ENCODE peak calls at places on chromosomes 13 and 19, in four cellular contexts. One of them, this sample, is unnamed.

GRCh38 chr13:28327761-28328607 is 166.9 kb downstream of the FLT1 start:
- DNase-seq in uterus: no peak
- DNase-seq in omental fat pad: no peak
- DNase-seq in BJ: no peak
- DNase-seq in this sample: no peak

GRCh38 chr13:37047032-37047431 is 12.5 kb downstream of the SUPT20H start:
- DNase-seq in omental fat pad: no peak
- DNase-seq in uterus: no peak
- DNase-seq in BJ: no peak
- DNase-seq in this sample: no peak

GRCh38 chr13:32830632-32831031 is 185.6 kb upstream of the KL start:
- DNase-seq in BJ: no peak
- DNase-seq in uterus: no peak
- DNase-seq in omental fat pad: no peak
- DNase-seq in this sample: no peak

GRCh38 chr13:97364031-97364430 is 69.9 kb upstream of the RAP2A start:
- DNase-seq in omental fat pad: no peak
- DNase-seq in uterus: no peak
- DNase-seq in BJ: no peak
- DNase-seq in this sample: no peak

GRCh38 chr13:33744589-33745369 is 73.2 kb upstream of the RFC3 start:
- DNase-seq in omental fat pad: no peak
- DNase-seq in BJ: no peak
- DNase-seq in uterus: no peak
- DNase-seq in this sample: no peak

GRCh38 chr19:1268392-1269064 is 604 bp upstream of the CIRBP start:
- DNase-seq in BJ: no peak
- DNase-seq in uterus: peak; percentile 54
- DNase-seq in omental fat pad: no peak
- DNase-seq in this sample: no peak

GRCh38 chr19:34661357-34661756 is 15.6 kb downstream of the SCGB2B2 start:
- DNase-seq in BJ: no peak
- DNase-seq in omental fat pad: no peak
- DNase-seq in uterus: no peak
- DNase-seq in this sample: no peak

GRCh38 chr19:35704218-35704617 is at the start of gene ZBTB32:
- DNase-seq in uterus: no peak
- DNase-seq in BJ: no peak
- DNase-seq in omental fat pad: no peak
- DNase-seq in this sample: no peak

GRCh38 chr13:74026753-74027152 is 107.5 kb downstream of the KLF12 start:
- DNase-seq in omental fat pad: no peak
- DNase-seq in BJ: no peak
- DNase-seq in uterus: no peak
- DNase-seq in this sample: no peak

GRCh38 chr19:52646571-52647222 is 8.5 kb upstream of the ZNF83 start:
- DNase-seq in omental fat pad: no peak
- DNase-seq in BJ: no peak
- DNase-seq in uterus: no peak
- DNase-seq in this sample: no peak

GRCh38 chr19:1748115-1748702 is 5.1 kb upstream of the ONECUT3 start:
- DNase-seq in uterus: no peak
- DNase-seq in omental fat pad: no peak
- DNase-seq in BJ: no peak
- DNase-seq in this sample: no peak

GRCh38 chr13:74774252-74774651 is 640.0 kb upstream of the KLF12 start:
- DNase-seq in BJ: no peak
- DNase-seq in uterus: no peak
- DNase-seq in omental fat pad: no peak
- DNase-seq in this sample: no peak

GRCh38 chr13:110869231-110869804 is 45.6 kb downstream of the ANKRD10 start:
- DNase-seq in BJ: no peak
- DNase-seq in uterus: peak; percentile 33
- DNase-seq in omental fat pad: no peak
- DNase-seq in this sample: no peak

GRCh38 chr19:16234552-16235445 is 37.1 kb downstream of the AP1M1 start:
- DNase-seq in BJ: no peak
- DNase-seq in omental fat pad: no peak
- DNase-seq in uterus: no peak
- DNase-seq in this sample: no peak

GRCh38 chr13:33561627-33562026 is 256.3 kb upstream of the RFC3 start:
- DNase-seq in BJ: no peak
- DNase-seq in uterus: no peak
- DNase-seq in omental fat pad: no peak
- DNase-seq in this sample: no peak

GRCh38 chr13:102729560-102730275 is 34.9 kb upstream of the METTL21C start:
- DNase-seq in omental fat pad: no peak
- DNase-seq in BJ: no peak
- DNase-seq in uterus: no peak
- DNase-seq in this sample: no peak

GRCh38 chr19:29672933-29673336 is 7.7 kb downstream of the PLEKHF1 start:
- DNase-seq in omental fat pad: peak; percentile 20
- DNase-seq in BJ: no peak
- DNase-seq in uterus: no peak
- DNase-seq in this sample: no peak

GRCh38 chr13:32538234-32538620 is 368 bp downstream of the N4BP2L2 start:
- DNase-seq in omental fat pad: peak; percentile 24
- DNase-seq in BJ: no peak
- DNase-seq in uterus: no peak
- DNase-seq in this sample: no peak

GRCh38 chr13:109500146-109500773 is 286.1 kb downstream of the IRS2 start:
- DNase-seq in uterus: no peak
- DNase-seq in BJ: no peak
- DNase-seq in omental fat pad: no peak
- DNase-seq in this sample: no peak

GRCh38 chr19:33219261-33219812 is 6.3 kb downstream of the SLC7A10 start:
- DNase-seq in uterus: no peak
- DNase-seq in BJ: no peak
- DNase-seq in omental fat pad: no peak
- DNase-seq in this sample: no peak

GRCh38 chr13:27005976-27006518 is 165.6 kb downstream of the USP12 start:
- DNase-seq in uterus: no peak
- DNase-seq in omental fat pad: no peak
- DNase-seq in BJ: no peak
- DNase-seq in this sample: no peak

GRCh38 chr13:52849727-52850395 is 1.4 kb upstream of the PCDH8 start:
- DNase-seq in omental fat pad: no peak
- DNase-seq in uterus: no peak
- DNase-seq in BJ: no peak
- DNase-seq in this sample: no peak

GRCh38 chr13:60134376-60134775 is 29.4 kb downstream of the DIAPH3 start:
- DNase-seq in uterus: no peak
- DNase-seq in BJ: no peak
- DNase-seq in omental fat pad: no peak
- DNase-seq in this sample: no peak

GRCh38 chr13:109465151-109465550 is 321.2 kb downstream of the IRS2 start:
- DNase-seq in uterus: no peak
- DNase-seq in omental fat pad: no peak
- DNase-seq in BJ: peak; percentile 26
- DNase-seq in this sample: no peak

GRCh38 chr13:107211073-107211472 is 643.1 kb upstream of the ARGLU1 start:
- DNase-seq in BJ: peak; percentile 23
- DNase-seq in omental fat pad: peak; percentile 76
- DNase-seq in uterus: peak; percentile 65
- DNase-seq in this sample: peak; percentile 73
- TF ChIP-seq CTCF in BJ: peak; percentile 94
- TF ChIP-seq CTCF in omental fat pad: peak; percentile 64
- TF ChIP-seq CTCF in uterus: peak; percentile 83
- TF ChIP-seq CTCF in this sample: peak; percentile 67

GRCh38 chr13:66532845-66533244 is 697.3 kb downstream of the PCDH9 start:
- DNase-seq in BJ: no peak
- DNase-seq in uterus: no peak
- DNase-seq in omental fat pad: no peak
- DNase-seq in this sample: no peak
- TF ChIP-seq CTCF in BJ: no peak
- TF ChIP-seq CTCF in uterus: no peak
- TF ChIP-seq CTCF in omental fat pad: no peak
- TF ChIP-seq CTCF in this sample: no peak

DNA sequence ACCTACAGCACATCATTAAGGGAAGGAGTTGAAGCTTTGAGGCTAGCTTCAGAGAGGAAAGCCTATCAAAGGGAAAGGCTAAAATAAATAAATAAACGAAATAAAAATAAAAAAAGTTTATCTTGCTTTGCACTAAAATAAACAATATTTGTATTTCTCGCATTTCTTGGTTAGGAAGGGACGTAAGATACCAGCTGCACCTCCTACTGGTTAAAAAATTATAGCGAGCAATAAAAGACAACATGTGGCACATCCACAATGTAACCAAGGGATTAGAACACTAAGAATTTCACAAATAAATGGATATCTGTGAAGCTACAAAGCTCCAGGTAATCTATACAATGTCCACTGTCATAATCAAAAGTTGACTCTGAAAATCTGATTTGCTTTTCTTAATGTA is 194.5 kb downstream of the DACH1 start:
- DNase-seq in omental fat pad: no peak
- DNase-seq in uterus: no peak
- DNase-seq in BJ: no peak
- DNase-seq in this sample: no peak
- TF ChIP-seq CTCF in omental fat pad: no peak
- TF ChIP-seq CTCF in uterus: no peak
- TF ChIP-seq CTCF in BJ: no peak
- TF ChIP-seq CTCF in this sample: no peak

GRCh38 chr19:12864721-12865715 is 16.2 kb downstream of the DNASE2 start:
- DNase-seq in omental fat pad: no peak
- DNase-seq in uterus: no peak
- DNase-seq in BJ: no peak
- DNase-seq in this sample: no peak
- TF ChIP-seq CTCF in omental fat pad: no peak
- TF ChIP-seq CTCF in uterus: no peak
- TF ChIP-seq CTCF in BJ: no peak
- TF ChIP-seq CTCF in this sample: no peak

GRCh38 chr19:46573679-46574522 is 27.2 kb upstream of the CALM3 start:
- DNase-seq in omental fat pad: no peak
- DNase-seq in uterus: no peak
- DNase-seq in BJ: no peak
- DNase-seq in this sample: no peak

GRCh38 chr19:46574533-46574932 is 26.6 kb upstream of the CALM3 start:
- DNase-seq in BJ: no peak
- DNase-seq in omental fat pad: no peak
- DNase-seq in uterus: no peak
- DNase-seq in this sample: no peak

GRCh38 chr19:46571495-46571894 is 29.6 kb upstream of the CALM3 start:
- DNase-seq in BJ: no peak
- DNase-seq in uterus: no peak
- DNase-seq in omental fat pad: no peak
- DNase-seq in this sample: no peak
- TF ChIP-seq CTCF in BJ: no peak
- TF ChIP-seq CTCF in uterus: no peak
- TF ChIP-seq CTCF in omental fat pad: no peak
- TF ChIP-seq CTCF in this sample: no peak

GRCh38 chr19:18282021-18282787 is 782 bp upstream of the JUND start:
- DNase-seq in BJ: no peak
- DNase-seq in omental fat pad: peak; percentile 49
- DNase-seq in uterus: no peak
- DNase-seq in this sample: no peak
- TF ChIP-seq CTCF in BJ: peak; percentile 40
- TF ChIP-seq CTCF in omental fat pad: no peak
- TF ChIP-seq CTCF in uterus: peak; percentile 37
- TF ChIP-seq CTCF in this sample: peak; percentile 7

GRCh38 chr19:3547301-3547731 is 8.3 kb downstream of the TEKTIP1 start:
- DNase-seq in BJ: no peak
- DNase-seq in uterus: no peak
- DNase-seq in omental fat pad: no peak
- DNase-seq in this sample: no peak

GRCh38 chr19:3546119-3546518 is 7.1 kb downstream of the TEKTIP1 start:
- DNase-seq in omental fat pad: no peak
- DNase-seq in uterus: no peak
- DNase-seq in BJ: no peak
- DNase-seq in this sample: no peak

GRCh38 chr19:3548594-3548993 is 8.8 kb downstream of the MFSD12 start:
- DNase-seq in uterus: no peak
- DNase-seq in BJ: no peak
- DNase-seq in omental fat pad: no peak
- DNase-seq in this sample: no peak

GRCh38 chr19:3549816-3550215 is 7.6 kb downstream of the MFSD12 start:
- DNase-seq in uterus: no peak
- DNase-seq in BJ: no peak
- DNase-seq in omental fat pad: no peak
- DNase-seq in this sample: no peak

DNA sequence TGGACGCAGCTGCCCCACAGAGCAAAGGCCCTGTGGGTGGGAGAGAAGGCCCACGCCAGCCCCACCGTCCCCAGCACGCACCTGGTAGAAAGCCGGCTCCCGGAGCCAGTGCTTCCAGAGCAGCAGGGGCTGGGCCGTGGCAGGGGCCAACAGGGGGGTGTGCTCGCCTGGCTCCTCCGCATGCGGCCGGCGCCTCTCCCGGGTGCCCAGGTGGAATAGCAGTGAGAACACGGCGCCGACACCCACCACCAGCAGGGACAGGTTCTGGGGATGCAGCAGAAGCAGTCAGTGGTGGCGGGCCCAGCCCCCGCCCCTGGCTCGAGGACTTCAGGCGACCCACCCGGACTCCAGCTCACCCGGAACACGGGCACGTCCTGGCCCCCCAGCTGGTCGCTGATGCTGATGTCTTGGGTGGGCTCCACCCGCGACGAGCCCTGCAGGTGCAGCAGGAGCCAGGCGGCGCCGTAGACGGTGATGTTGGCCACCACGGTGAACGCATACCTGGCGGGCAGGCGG is 8.9 kb downstream of the TEKTIP1 start:
- DNase-seq in omental fat pad: no peak
- DNase-seq in uterus: no peak
- DNase-seq in BJ: no peak
- DNase-seq in this sample: no peak
- TF ChIP-seq CTCF in omental fat pad: no peak
- TF ChIP-seq CTCF in uterus: no peak
- TF ChIP-seq CTCF in BJ: no peak
- TF ChIP-seq CTCF in this sample: no peak

DNA sequence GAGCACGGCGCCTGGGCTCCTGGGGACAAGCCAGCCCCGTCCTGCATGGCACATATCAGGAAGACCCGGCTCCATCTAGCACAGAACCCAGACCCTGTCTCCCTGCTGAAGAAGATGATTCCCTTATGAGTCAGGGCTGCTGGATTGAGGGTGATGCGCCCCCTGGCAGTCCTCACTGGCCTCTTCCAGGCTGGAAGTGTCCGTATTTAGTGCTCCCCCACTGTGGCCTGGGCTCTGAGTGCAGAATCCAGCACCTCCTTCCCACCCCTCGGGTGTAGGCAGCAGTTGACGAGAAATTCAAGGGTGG is 14.9 kb downstream of the COMP start:
- DNase-seq in omental fat pad: no peak
- DNase-seq in BJ: no peak
- DNase-seq in uterus: no peak
- DNase-seq in this sample: no peak
- TF ChIP-seq CTCF in omental fat pad: no peak
- TF ChIP-seq CTCF in BJ: peak; percentile 69
- TF ChIP-seq CTCF in uterus: no peak
- TF ChIP-seq CTCF in this sample: no peak

This sample was measured in tibial nerve.